ENCODE peak calls at places on chromosomes 1 and 21, in eight cellular contexts. X, Y, I, H, N, S, R and V are unnamed samples.

GRCh38 chr1:150516616-150517015 is 1.1 kb downstream of the FALEC start:
- DNase-seq in X (no peak), Y (no peak), I (no peak), H (no peak), N (no peak), S (no peak), R (no peak), V (no peak)

GRCh38 chr1:201649776-201650607 is 111.1 kb downstream of the NAV1 start:
- DNase-seq in X (peak; percentile 65), Y (peak; percentile 83), I (peak; percentile 88), H (no peak), N (peak; percentile 81), S (peak; percentile 78), R (peak; percentile 91), V (peak; percentile 91)

GRCh38 chr1:225827076-225827475 is 17.2 kb downstream of the EPHX1 start:
- DNase-seq in X (no peak), Y (no peak), I (no peak), H (no peak), N (no peak), S (no peak), R (peak; percentile 43), V (no peak)

GRCh38 chr1:91874167-91874566 is 11.8 kb downstream of the TGFBR3 start:
- DNase-seq in X (no peak), Y (no peak), I (no peak), H (no peak), N (no peak), S (no peak), R (no peak), V (no peak)

GRCh38 chr1:1200876-1201810 is 5.2 kb downstream of the TNFRSF18 start:
- DNase-seq in X (peak; percentile 29), Y (peak; percentile 48), I (peak; percentile 44), H (peak; percentile 64), N (peak; percentile 63), S (no peak), R (peak; percentile 80), V (no peak)

GRCh38 chr1:91335607-91336006 is 69.0 kb downstream of the HFM1 start:
- DNase-seq in X (peak; percentile 12), Y (no peak), I (no peak), H (no peak), N (no peak), S (no peak), R (no peak), V (no peak)

GRCh38 chr1:25232866-25233784 is 823 bp upstream of the SYF2 start:
- DNase-seq in X (peak; percentile 87), Y (peak; percentile 81), I (peak; percentile 70), H (peak; percentile 37), N (peak; percentile 78), S (peak; percentile 89), R (peak; percentile 93), V (no peak)

GRCh38 chr1:101520302-101520701 is 283.5 kb downstream of the S1PR1 start:
- DNase-seq in X (peak; percentile 26), Y (no peak), I (no peak), H (no peak), N (no peak), S (no peak), R (peak; percentile 73), V (no peak)

GRCh38 chr1:53826367-53826766 is 11.7 kb downstream of the NDC1 start:
- DNase-seq in X (no peak), Y (no peak), I (no peak), H (no peak), N (no peak), S (no peak), R (no peak), V (no peak)

GRCh38 chr1:41678141-41678878 is 193.8 kb upstream of the EDN2 start:
- DNase-seq in X (peak; percentile 62), Y (no peak), I (peak; percentile 72), H (no peak), N (no peak), S (no peak), R (no peak), V (no peak)

GRCh38 chr1:91699339-91699970 is 186.5 kb downstream of the TGFBR3 start:
- DNase-seq in X (peak; percentile 37), Y (peak; percentile 61), I (peak; percentile 27), H (no peak), N (peak; percentile 86), S (peak; percentile 76), R (no peak), V (no peak)

GRCh38 chr1:47996406-47997226 is 569 bp downstream of the TRABD2B start:
- DNase-seq in X (no peak), Y (no peak), I (no peak), H (no peak), N (peak; percentile 30), S (no peak), R (peak; percentile 79), V (no peak)

GRCh38 chr1:162091681-162092524 is 22.4 kb downstream of the NOS1AP start:
- DNase-seq in X (no peak), Y (no peak), I (no peak), H (no peak), N (no peak), S (no peak), R (peak; percentile 77), V (no peak)

GRCh38 chr21:35583566-35584216 is 476.6 kb downstream of the SETD4 start:
- DNase-seq in X (no peak), Y (no peak), I (no peak), H (no peak), N (no peak), S (no peak), R (no peak), V (no peak)

GRCh38 chr21:16535100-16535418 is 805.3 kb downstream of the USP25 start:
- DNase-seq in X (no peak), Y (peak; percentile 93), I (peak; percentile 79), H (no peak), N (peak; percentile 92), S (peak; percentile 92), R (no peak), V (peak; percentile 59)

GRCh38 chr1:67489643-67490042 is 59.4 kb upstream of the SERBP1 start:
- DNase-seq in X (no peak), Y (no peak), I (no peak), H (no peak), N (no peak), S (no peak), R (no peak), V (no peak)

GRCh38 chr1:232922475-232922874 is 27.9 kb upstream of the NTPCR start:
- DNase-seq in X (no peak), Y (no peak), I (no peak), H (no peak), N (no peak), S (no peak), R (no peak), V (no peak)

GRCh38 chr1:74969566-74970135 is 164.5 kb upstream of the LHX8 start:
- DNase-seq in X (no peak), Y (no peak), I (no peak), H (no peak), N (no peak), S (no peak), R (no peak), V (no peak)

GRCh38 chr1:75991497-75992114 is 59.4 kb upstream of the ASB17 start:
- DNase-seq in X (peak; percentile 82), Y (peak; percentile 89), I (peak; percentile 85), H (peak; percentile 22), N (peak; percentile 85), S (peak; percentile 83), R (peak; percentile 94), V (peak; percentile 88)

GRCh38 chr1:28632560-28632959 is 10.3 kb downstream of the TAF12 start:
- DNase-seq in X (no peak), Y (no peak), I (no peak), H (no peak), N (no peak), S (no peak), R (no peak), V (no peak)

GRCh38 chr1:7953850-7954609 is 7.5 kb upstream of the PARK7 start:
- DNase-seq in X (peak; percentile 86), Y (peak; percentile 93), I (peak; percentile 98), H (peak; percentile 32), N (peak; percentile 92), S (peak; percentile 97), R (peak; percentile 52), V (peak; percentile 95)

GRCh38 chr1:229097356-229097755 is 173.6 kb upstream of the RAB4A start:
- DNase-seq in X (no peak), Y (no peak), I (no peak), H (no peak), N (no peak), S (no peak), R (peak; percentile 41), V (no peak)

GRCh38 chr1:229093258-229093540 is 177.7 kb upstream of the RAB4A start:
- DNase-seq in X (no peak), Y (no peak), I (no peak), H (no peak), N (no peak), S (no peak), R (no peak), V (no peak)

GRCh38 chr1:229093546-229094336 is 177.2 kb upstream of the RAB4A start:
- DNase-seq in X (no peak), Y (no peak), I (no peak), H (no peak), N (no peak), S (peak; percentile 32), R (peak; percentile 92), V (peak; percentile 82)

GRCh38 chr1:229094476-229095311 is 176.2 kb upstream of the RAB4A start:
- DNase-seq in X (peak; percentile 7), Y (no peak), I (no peak), H (no peak), N (no peak), S (no peak), R (peak; percentile 68), V (no peak)

GRCh38 chr1:229095325-229095724 is 175.6 kb upstream of the RAB4A start:
- DNase-seq in X (no peak), Y (no peak), I (no peak), H (no peak), N (no peak), S (no peak), R (no peak), V (no peak)
- H3K4me3 ChIP-seq in X (no peak overlapping the region), Y (no peak overlapping the region), I (no peak overlapping the region), H (no peak overlapping the region), N (no peak overlapping the region), S (no peak overlapping the region), R (peak overlapping the region; percentile 47), V (no peak overlapping the region)

DNA sequence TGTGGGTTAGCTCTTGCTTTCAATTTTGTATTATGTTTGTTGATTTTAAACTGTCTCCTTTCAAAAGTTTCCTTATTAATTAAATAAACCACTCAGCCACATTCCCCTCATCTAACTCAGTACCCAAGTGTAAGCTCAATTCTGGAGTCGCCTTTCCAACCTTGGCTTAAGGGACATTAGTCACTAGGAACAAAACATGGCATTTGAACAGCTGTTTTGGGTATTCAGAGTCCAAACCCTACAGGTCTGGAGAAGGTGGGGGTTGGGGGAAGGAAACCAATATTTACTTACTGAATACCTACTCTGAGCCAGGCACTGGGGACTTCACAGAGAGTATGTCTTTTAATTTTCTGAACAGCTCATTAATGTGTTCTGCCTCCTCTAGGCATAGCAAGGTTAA is 117.2 kb upstream of the JUN start:
- DNase-seq in X (no peak), Y (no peak), I (no peak), H (no peak), N (no peak), S (no peak), R (no peak), V (no peak)
- H3K27ac ChIP-seq in X (no peak overlapping the region), Y (no peak overlapping the region), I (no peak overlapping the region), H (no peak overlapping the region), N (no peak overlapping the region), S (peak overlapping the region; percentile 93), R (no peak overlapping the region), V (no peak overlapping the region)

GRCh38 chr1:119631433-119632102 is 16.5 kb downstream of the ZNF697 start:
- DNase-seq in X (peak; percentile 66), Y (peak; percentile 86), I (peak; percentile 94), H (no peak), N (peak; percentile 89), S (peak; percentile 87), R (peak; percentile 74), V (peak; percentile 95)
- TF ChIP-seq CTCF in X (no peak), Y (no peak), I (peak; percentile 43), H (no peak), N (no peak), S (peak; percentile 16), R (peak; percentile 12), V (no peak)

GRCh38 chr1:154972213-154972516 is 1.6 kb upstream of the SHC1 start:
- DNase-seq in X (no peak), Y (no peak), I (no peak), H (no peak), N (no peak), S (no peak), R (no peak), V (no peak)
- H3K4me3 ChIP-seq in X (peak overlapping the region; percentile 78), Y (no peak overlapping the region), I (peak overlapping the region; percentile 82), H (no peak overlapping the region), N (no peak overlapping the region), S (peak overlapping the region; percentile 76), R (peak overlapping the region; percentile 99), V (peak overlapping the region; percentile 73)